ENCODE peak calls at places on chromosomes 3 and 15, in eight cellular contexts. Q, N, B, M, J, T, S and O are unnamed samples.

GRCh38 chr15:38528279-38528678 is 36.3 kb downstream of the RASGRP1 start:
- DNase-seq in Q (peak), N (no peak), B (no peak), M (peak), J (no peak), T (no peak), S (peak), O (no peak)

GRCh38 chr15:35450492-35450891 is 95.5 kb downstream of the DPH6 start:
- DNase-seq in Q (no peak), N (no peak), B (no peak), M (peak), J (no peak), T (no peak), S (peak), O (no peak)

GRCh38 chr3:115814778-115815380 is 191.6 kb downstream of the GAP43 start:
- DNase-seq in Q (peak), N (peak), B (peak), M (peak), J (peak), T (peak), S (peak), O (no peak)

GRCh38 chr15:57547243-57547755 is 44.4 kb upstream of the MYZAP start:
- DNase-seq in Q (no peak), N (no peak), B (peak), M (no peak), J (no peak), T (no peak), S (no peak), O (no peak)

GRCh38 chr15:40069178-40070165 is 30.5 kb upstream of the SRP14 start:
- DNase-seq in Q (peak), N (peak), B (peak), M (no peak), J (no peak), T (peak), S (peak), O (peak)

GRCh38 chr3:94965867-94966471 is 903.1 kb downstream of the NSUN3 start:
- DNase-seq in Q (no peak), N (no peak), B (no peak), M (no peak), J (no peak), T (no peak), S (peak), O (no peak)

GRCh38 chr3:65830948-65831732 is 207.6 kb downstream of the MAGI1 start:
- DNase-seq in Q (no peak), N (no peak), B (no peak), M (no peak), J (no peak), T (no peak), S (no peak), O (no peak)

GRCh38 chr3:81980566-81981494 is 219.4 kb upstream of the GBE1 start:
- DNase-seq in Q (no peak), N (no peak), B (no peak), M (no peak), J (no peak), T (no peak), S (peak), O (no peak)

GRCh38 chr15:64095431-64095794 is 369 bp upstream of the SNX1 start:
- DNase-seq in Q (no peak), N (no peak), B (no peak), M (no peak), J (no peak), T (no peak), S (no peak), O (no peak)

GRCh38 chr15:57323806-57324589 is 52.3 kb upstream of the CGNL1 start:
- DNase-seq in Q (no peak), N (peak), B (peak), M (peak), J (peak), T (no peak), S (peak), O (no peak)

GRCh38 chr3:11481561-11481960 is 162.2 kb downstream of the VGLL4 start:
- DNase-seq in Q (no peak), N (no peak), B (no peak), M (no peak), J (no peak), T (peak), S (no peak), O (no peak)

GRCh38 chr3:56157693-56158092 is 310.6 kb downstream of the ERC2 start:
- DNase-seq in Q (no peak), N (no peak), B (peak), M (no peak), J (peak), T (no peak), S (peak), O (no peak)

GRCh38 chr3:135629696-135630408 is 335.7 kb upstream of the PPP2R3A start:
- DNase-seq in Q (no peak), N (no peak), B (no peak), M (no peak), J (no peak), T (no peak), S (no peak), O (no peak)

GRCh38 chr3:119418641-119419040 is 44.8 kb downstream of the TMEM39A start:
- DNase-seq in Q (no peak), N (no peak), B (no peak), M (peak), J (no peak), T (no peak), S (no peak), O (no peak)

GRCh38 chr3:19226516-19226915 is 78.2 kb downstream of the KCNH8 start:
- DNase-seq in Q (no peak), N (no peak), B (no peak), M (no peak), J (no peak), T (no peak), S (no peak), O (no peak)

GRCh38 chr3:48847053-48847585 is 555 bp downstream of the PRKAR2A start:
- DNase-seq in Q (peak), N (peak), B (peak), M (peak), J (peak), T (peak), S (peak), O (peak)

GRCh38 chr3:84634668-84635067 is 324.1 kb upstream of the CADM2 start:
- DNase-seq in Q (no peak), N (no peak), B (no peak), M (no peak), J (no peak), T (no peak), S (peak), O (no peak)

GRCh38 chr3:182567666-182568065 is 225.6 kb upstream of the ATP11B start:
- DNase-seq in Q (no peak), N (no peak), B (peak), M (no peak), J (no peak), T (no peak), S (no peak), O (no peak)

GRCh38 chr3:147509444-147509843 is 100.3 kb downstream of the ZIC1 start:
- DNase-seq in Q (no peak), N (no peak), B (no peak), M (no peak), J (no peak), T (no peak), S (no peak), O (no peak)

GRCh38 chr15:39589815-39590644 is 9.2 kb downstream of the THBS1 start:
- DNase-seq in Q (peak), N (no peak), B (no peak), M (peak), J (no peak), T (no peak), S (peak), O (no peak)

GRCh38 chr3:36852071-36852470 is 87.7 kb upstream of the DCLK3 start:
- DNase-seq in Q (no peak), N (no peak), B (no peak), M (no peak), J (no peak), T (no peak), S (no peak), O (no peak)

GRCh38 chr15:67783303-67783702 is 42.0 kb upstream of the SKOR1 start:
- DNase-seq in Q (no peak), N (no peak), B (peak), M (no peak), J (peak), T (no peak), S (no peak), O (no peak)

GRCh38 chr15:57234156-57234555 is 142.1 kb upstream of the CGNL1 start:
- DNase-seq in Q (no peak), N (no peak), B (no peak), M (no peak), J (no peak), T (no peak), S (no peak), O (no peak)

GRCh38 chr15:57527382-57528091 is 64.2 kb upstream of the MYZAP start:
- DNase-seq in Q (peak), N (peak), B (peak), M (peak), J (peak), T (no peak), S (peak), O (no peak)

GRCh38 chr15:98901438-98901837 is 106.2 kb downstream of the PGPEP1L start:
- DNase-seq in Q (no peak), N (no peak), B (no peak), M (no peak), J (no peak), T (no peak), S (no peak), O (no peak)
- TF ChIP-seq CTCF in Q (no peak), N (no peak), B (no peak), M (no peak), J (no peak), T (no peak), S (no peak), O (no peak)

DNA sequence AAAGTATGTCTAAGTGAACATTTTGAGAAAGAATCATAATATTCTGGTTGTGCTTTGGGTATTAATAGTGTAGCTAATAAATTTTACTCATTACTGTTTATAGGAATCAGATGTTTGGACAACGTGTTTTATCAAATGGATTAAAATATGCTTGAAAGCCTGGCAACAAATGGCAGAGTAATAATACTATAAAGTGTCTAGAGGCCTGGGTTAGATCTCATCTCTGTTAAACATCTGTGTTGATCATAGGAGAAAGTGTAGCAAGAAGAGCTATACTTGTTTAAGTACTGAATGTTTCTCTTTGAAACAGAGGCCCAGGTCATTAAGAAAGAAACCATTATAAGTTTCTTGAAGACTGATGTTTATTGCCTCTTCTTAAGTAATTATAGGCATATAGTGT is 30.5 kb downstream of the VPS8 start:
- DNase-seq in Q (no peak), N (no peak), B (no peak), M (peak), J (no peak), T (no peak), S (no peak), O (no peak)
- H3K27ac ChIP-seq in Q (no peak), N (no peak), B (no peak), M (no peak), J (no peak), T (no peak), S (no peak), O (no peak)

DNA sequence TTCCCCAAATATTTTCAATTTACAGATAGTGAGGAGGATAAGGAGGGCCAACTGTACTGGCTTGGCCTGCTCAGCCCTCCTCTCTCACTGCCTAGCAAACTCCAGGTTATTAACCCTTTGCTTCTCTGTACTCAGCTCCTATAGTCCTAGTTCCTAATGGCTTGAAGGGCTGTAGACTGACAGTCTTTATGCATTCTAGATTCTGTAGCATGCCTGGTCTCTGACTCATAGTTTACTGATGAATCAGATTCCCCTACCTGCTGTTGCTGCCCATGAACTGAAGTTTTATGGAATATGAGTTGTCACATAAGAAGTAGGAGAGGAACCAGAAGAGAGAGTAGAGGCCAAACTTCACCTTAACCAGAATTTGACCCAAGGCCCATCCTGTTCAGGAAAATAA is 27.1 kb upstream of the MAP3K13 start:
- DNase-seq in Q (peak), N (peak), B (no peak), M (peak), J (no peak), T (no peak), S (peak), O (no peak)
- TF ChIP-seq CTCF in Q (no peak), N (no peak), B (no peak), M (no peak), J (no peak), T (no peak), S (no peak), O (no peak)

GRCh38 chr3:46942079-46942478 is 34.5 kb downstream of the CCDC12 start:
- DNase-seq in Q (no peak), N (no peak), B (no peak), M (no peak), J (no peak), T (no peak), S (no peak), O (no peak)
- H3K27ac ChIP-seq in Q (no peak), N (peak), B (no peak), M (no peak), J (no peak), T (peak), S (no peak), O (peak)

GRCh38 chr3:149486726-149487125 is 12.2 kb downstream of the TM4SF4 start:
- DNase-seq in Q (no peak), N (no peak), B (no peak), M (no peak), J (no peak), T (no peak), S (peak), O (no peak)

GRCh38 chr3:149493315-149494021 is 19.0 kb downstream of the TM4SF4 start:
- DNase-seq in Q (no peak), N (no peak), B (peak), M (no peak), J (no peak), T (no peak), S (no peak), O (no peak)

GRCh38 chr3:149490260-149490971 is 15.9 kb downstream of the TM4SF4 start:
- DNase-seq in Q (no peak), N (no peak), B (no peak), M (no peak), J (no peak), T (no peak), S (no peak), O (no peak)

GRCh38 chr3:149489060-149489690 is 14.7 kb downstream of the TM4SF4 start:
- DNase-seq in Q (peak), N (peak), B (peak), M (no peak), J (no peak), T (no peak), S (peak), O (no peak)

GRCh38 chr3:149487598-149488197 is 13.2 kb downstream of the TM4SF4 start:
- DNase-seq in Q (no peak), N (peak), B (peak), M (no peak), J (peak), T (no peak), S (peak), O (no peak)
- TF ChIP-seq CTCF in Q (peak), N (no peak), B (peak), M (no peak), J (peak), T (peak), S (peak), O (peak)

GRCh38 chr3:168426196-168426595 is 330.5 kb upstream of the GOLIM4 start:
- DNase-seq in Q (no peak), N (no peak), B (no peak), M (peak), J (no peak), T (no peak), S (peak), O (no peak)
- H3K27ac ChIP-seq in Q (no peak), N (no peak), B (no peak), M (no peak), J (no peak), T (no peak), S (peak), O (no peak)

DNA sequence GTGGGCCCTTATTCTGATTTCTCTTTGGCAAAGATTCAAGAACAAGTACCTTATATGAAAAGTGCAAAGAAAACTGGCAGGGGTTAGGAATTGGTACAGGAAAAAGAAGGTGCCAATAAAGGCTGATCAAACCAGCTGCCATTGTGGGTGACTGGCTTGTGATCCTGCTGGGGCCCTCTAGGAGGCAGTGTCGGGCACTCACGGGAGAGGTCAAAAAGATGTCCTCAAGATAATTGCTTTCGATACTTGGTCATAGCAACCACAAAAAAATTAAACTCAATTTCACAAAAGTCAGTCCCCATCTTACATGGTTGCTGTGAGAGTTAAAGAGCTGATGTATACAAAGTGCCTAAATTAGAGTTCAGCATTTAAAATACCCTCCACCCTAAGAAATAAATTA is 31.0 kb upstream of the CAV3 start:
- DNase-seq in Q (no peak), N (no peak), B (peak), M (no peak), J (no peak), T (no peak), S (peak), O (no peak)
- TF ChIP-seq CTCF in Q (peak), N (no peak), B (peak), M (peak), J (peak), T (no peak), S (peak), O (no peak)

GRCh38 chr3:124558898-124559649 is 171.2 kb upstream of the UMPS start:
- DNase-seq in Q (peak), N (peak), B (peak), M (peak), J (no peak), T (peak), S (peak), O (peak)
- H3K27ac ChIP-seq in Q (peak), N (peak), B (no peak), M (peak), J (no peak), T (no peak), S (no peak), O (no peak)

GRCh38 chr3:9792405-9793160 is at the start of the genes ARPC4 and TADA3:
- DNase-seq in Q (peak), N (peak), B (peak), M (peak), J (peak), T (peak), S (peak), O (peak)
- TF ChIP-seq CTCF in Q (peak), N (no peak), B (peak), M (no peak), J (no peak), T (no peak), S (no peak), O (peak)

DNA sequence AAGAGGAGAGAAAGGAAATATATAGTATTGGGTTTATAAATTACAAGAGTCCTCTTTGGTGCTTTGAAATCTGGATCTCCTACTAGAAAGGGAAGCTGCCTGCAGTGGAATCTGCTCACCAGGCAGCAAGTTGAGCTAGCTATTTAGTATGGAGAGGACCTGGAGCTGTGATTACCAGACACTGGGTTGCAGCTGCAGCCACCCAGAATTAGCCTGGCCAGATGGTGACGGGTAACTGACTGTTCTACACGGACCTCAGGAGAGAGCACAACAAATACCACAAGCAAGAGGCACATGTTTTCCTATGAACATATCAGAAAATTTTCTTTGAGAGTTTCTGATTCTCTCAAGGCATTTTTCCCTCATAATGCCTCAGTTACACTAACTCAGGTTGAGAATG is 46.5 kb downstream of the SYNPR start:
- DNase-seq in Q (no peak), N (no peak), B (no peak), M (no peak), J (no peak), T (no peak), S (no peak), O (no peak)
- H3K27ac ChIP-seq in Q (no peak), N (no peak), B (no peak), M (no peak), J (no peak), T (no peak), S (no peak), O (no peak)